ENCODE peak calls at places on chromosomes 7 and 10, in four cellular contexts. U, Y, F and X are unnamed samples.

GRCh38 chr7:115024276-115024675 is 102.4 kb downstream of the MDFIC start:
- DNase-seq in U (no peak), Y (no peak), F (no peak), X (no peak)

GRCh38 chr10:29966269-29966668 is 93.1 kb downstream of the JCAD start:
- DNase-seq in U (no peak), Y (no peak), F (no peak), X (no peak)

GRCh38 chr10:64096941-64097340 is 575.7 kb downstream of the REEP3 start:
- DNase-seq in U (no peak), Y (no peak), F (no peak), X (no peak)

GRCh38 chr7:30789334-30789711 is 18.1 kb downstream of the MINDY4 start:
- DNase-seq in U (no peak), Y (no peak), F (no peak), X (peak)

GRCh38 chr10:71084818-71085126 is 127.6 kb upstream of the UNC5B start:
- DNase-seq in U (no peak), Y (no peak), F (no peak), X (no peak)

GRCh38 chr10:47240173-47240572 is 59.8 kb upstream of the GDF10 start:
- DNase-seq in U (no peak), Y (no peak), F (no peak), X (no peak)

GRCh38 chr10:23157691-23158369 is 34.3 kb upstream of the PTF1A start:
- DNase-seq in U (peak), Y (no peak), F (peak), X (peak)

GRCh38 chr7:152462995-152463713 is 27.4 kb upstream of the KMT2C start:
- DNase-seq in U (peak), Y (no peak), F (peak), X (no peak)

GRCh38 chr10:43202224-43202656 is 64.0 kb downstream of the CSGALNACT2 start:
- DNase-seq in U (no peak), Y (peak), F (peak), X (peak)

GRCh38 chr7:155361363-155361680 is 63.6 kb downstream of the INSIG1 start:
- DNase-seq in U (no peak), Y (peak), F (no peak), X (no peak)

GRCh38 chr7:12945901-12946300 is 258.5 kb downstream of the ARL4A start:
- DNase-seq in U (no peak), Y (no peak), F (no peak), X (no peak)

GRCh38 chr7:30469303-30469702 is 9.3 kb downstream of the NOD1 start:
- DNase-seq in U (no peak), Y (no peak), F (no peak), X (no peak)

GRCh38 chr7:93910076-93910994 is 4.0 kb downstream of the GNGT1 start:
- DNase-seq in U (no peak), Y (no peak), F (no peak), X (no peak)

GRCh38 chr7:134477954-134478353 is 19.1 kb upstream of the AKR1B1 start:
- DNase-seq in U (no peak), Y (no peak), F (no peak), X (no peak)

GRCh38 chr7:226281-226882 is 34.0 kb downstream of the FAM20C start:
- DNase-seq in U (no peak), Y (no peak), F (no peak), X (no peak)

GRCh38 chr7:102077081-102077480 is 209.6 kb upstream of the SH2B2 start:
- DNase-seq in U (no peak), Y (peak), F (no peak), X (no peak)

GRCh38 chr10:95116869-95117269 is 47.6 kb upstream of the CYP2C8 start:
- DNase-seq in U (no peak), Y (no peak), F (no peak), X (no peak)

GRCh38 chr7:129090307-129090907 is 35.5 kb upstream of the TNPO3 start:
- DNase-seq in U (no peak), Y (no peak), F (no peak), X (no peak)

GRCh38 chr10:132068431-132069121 is 2.8 kb downstream of the JAKMIP3 start:
- DNase-seq in U (no peak), Y (no peak), F (no peak), X (no peak)

GRCh38 chr10:36506696-36507477 is 618.5 kb upstream of the ANKRD30A start:
- DNase-seq in U (no peak), Y (no peak), F (no peak), X (no peak)